ENCODE peak calls at places on chromosomes 5 and 9, in nine cellular contexts. Q, E, H, I, R, D, A, F and U are unnamed samples.

GRCh38 chr9:86589273-86589672 is 235.1 kb upstream of the TUT7 start:
- DNase-seq in Q (no peak), E (no peak), H (no peak), I (no peak), R (no peak), D (no peak), A (no peak), F (no peak), U (no peak)

GRCh38 chr9:109568568-109569210 is 70.6 kb upstream of the PTPN3 start:
- DNase-seq in Q (no peak), E (no peak), H (no peak), I (no peak), R (no peak), D (no peak), A (no peak), F (no peak), U (no peak)

GRCh38 chr9:69444021-69444420 is 119.0 kb downstream of the ENTREP1 start:
- DNase-seq in Q (peak), E (no peak), H (no peak), I (no peak), R (peak), D (no peak), A (no peak), F (peak), U (no peak)

GRCh38 chr9:134338394-134339182 is 12.3 kb downstream of the RXRA start:
- DNase-seq in Q (no peak), E (no peak), H (no peak), I (no peak), R (no peak), D (peak), A (no peak), F (no peak), U (no peak)

GRCh38 chr9:21591221-21592062 is 109.3 kb upstream of the IFNE start:
- DNase-seq in Q (peak), E (no peak), H (no peak), I (peak), R (peak), D (no peak), A (no peak), F (peak), U (peak)

GRCh38 chr5:96075579-96076289 is 114.1 kb upstream of the ELL2 start:
- DNase-seq in Q (no peak), E (no peak), H (no peak), I (no peak), R (no peak), D (no peak), A (no peak), F (no peak), U (no peak)

GRCh38 chr9:107624216-107624948 is 134.8 kb upstream of the KLF4 start:
- DNase-seq in Q (peak), E (no peak), H (no peak), I (no peak), R (peak), D (no peak), A (no peak), F (peak), U (no peak)

GRCh38 chr9:110814159-110814558 is 145.6 kb downstream of the MUSK start:
- DNase-seq in Q (no peak), E (no peak), H (no peak), I (no peak), R (no peak), D (no peak), A (no peak), F (peak), U (no peak)

GRCh38 chr5:124492444-124493224 is 253.8 kb downstream of the ZNF608 start:
- DNase-seq in Q (no peak), E (no peak), H (no peak), I (no peak), R (no peak), D (no peak), A (no peak), F (no peak), U (no peak)

GRCh38 chr9:19186240-19186639 is 44.3 kb upstream of the DENND4C start:
- DNase-seq in Q (peak), E (no peak), H (no peak), I (no peak), R (peak), D (no peak), A (no peak), F (no peak), U (no peak)

GRCh38 chr5:173451031-173451430 is 122.8 kb upstream of the STC2 start:
- DNase-seq in Q (peak), E (no peak), H (peak), I (no peak), R (peak), D (no peak), A (peak), F (peak), U (no peak)

GRCh38 chr9:23850242-23851023 is 24.4 kb upstream of the ELAVL2 start:
- DNase-seq in Q (no peak), E (no peak), H (no peak), I (no peak), R (no peak), D (no peak), A (no peak), F (no peak), U (no peak)

GRCh38 chr5:155850411-155850810 is 476.6 kb upstream of the SGCD start:
- DNase-seq in Q (no peak), E (no peak), H (no peak), I (no peak), R (no peak), D (no peak), A (no peak), F (no peak), U (no peak)

GRCh38 chr5:35920890-35921289 is 17.5 kb downstream of the CAPSL start:
- DNase-seq in Q (no peak), E (no peak), H (no peak), I (no peak), R (no peak), D (no peak), A (no peak), F (no peak), U (no peak)

GRCh38 chr9:134162212-134162775 is 2.1 kb downstream of the RNU6ATAC start:
- DNase-seq in Q (no peak), E (no peak), H (no peak), I (no peak), R (no peak), D (no peak), A (no peak), F (no peak), U (no peak)

GRCh38 chr5:30765227-30765626 is 428.3 kb upstream of the CDH6 start:
- DNase-seq in Q (no peak), E (no peak), H (no peak), I (no peak), R (no peak), D (no peak), A (no peak), F (no peak), U (no peak)

GRCh38 chr5:80223561-80223960 is 32.3 kb downstream of the SERINC5 start:
- DNase-seq in Q (no peak), E (no peak), H (no peak), I (no peak), R (no peak), D (no peak), A (no peak), F (no peak), U (no peak)

GRCh38 chr5:178467261-178468195 is 122.7 kb downstream of the COL23A1 start:
- DNase-seq in Q (peak), E (peak), H (no peak), I (no peak), R (peak), D (peak), A (peak), F (peak), U (peak)

GRCh38 chr9:128863647-128864046 is 18.1 kb downstream of the KYAT1 start:
- DNase-seq in Q (peak), E (peak), H (peak), I (no peak), R (peak), D (peak), A (peak), F (peak), U (no peak)

GRCh38 chr5:132055808-132056609 is 4.4 kb upstream of the IL3 start:
- DNase-seq in Q (no peak), E (no peak), H (peak), I (no peak), R (no peak), D (peak), A (peak), F (no peak), U (no peak)

GRCh38 chr5:176902102-176902814 is 3.1 kb upstream of the HK3 start:
- DNase-seq in Q (no peak), E (no peak), H (no peak), I (no peak), R (no peak), D (no peak), A (no peak), F (no peak), U (no peak)

GRCh38 chr5:80615266-80615914 is 39.1 kb upstream of the MSH3 start:
- DNase-seq in Q (no peak), E (no peak), H (no peak), I (no peak), R (no peak), D (no peak), A (no peak), F (no peak), U (no peak)

GRCh38 chr9:694499-695154 is 146.9 kb upstream of the DMRT1 start:
- DNase-seq in Q (peak), E (peak), H (no peak), I (peak), R (peak), D (no peak), A (no peak), F (peak), U (no peak)

GRCh38 chr9:695252-695651 is 146.2 kb upstream of the DMRT1 start:
- DNase-seq in Q (no peak), E (no peak), H (no peak), I (no peak), R (no peak), D (no peak), A (no peak), F (no peak), U (no peak)

GRCh38 chr9:698937-699336 is 142.6 kb upstream of the DMRT1 start:
- DNase-seq in Q (no peak), E (no peak), H (no peak), I (no peak), R (no peak), D (no peak), A (no peak), F (no peak), U (no peak)

GRCh38 chr9:698276-698675 is 143.2 kb upstream of the DMRT1 start:
- DNase-seq in Q (peak), E (no peak), H (no peak), I (no peak), R (no peak), D (no peak), A (no peak), F (peak), U (no peak)

DNA sequence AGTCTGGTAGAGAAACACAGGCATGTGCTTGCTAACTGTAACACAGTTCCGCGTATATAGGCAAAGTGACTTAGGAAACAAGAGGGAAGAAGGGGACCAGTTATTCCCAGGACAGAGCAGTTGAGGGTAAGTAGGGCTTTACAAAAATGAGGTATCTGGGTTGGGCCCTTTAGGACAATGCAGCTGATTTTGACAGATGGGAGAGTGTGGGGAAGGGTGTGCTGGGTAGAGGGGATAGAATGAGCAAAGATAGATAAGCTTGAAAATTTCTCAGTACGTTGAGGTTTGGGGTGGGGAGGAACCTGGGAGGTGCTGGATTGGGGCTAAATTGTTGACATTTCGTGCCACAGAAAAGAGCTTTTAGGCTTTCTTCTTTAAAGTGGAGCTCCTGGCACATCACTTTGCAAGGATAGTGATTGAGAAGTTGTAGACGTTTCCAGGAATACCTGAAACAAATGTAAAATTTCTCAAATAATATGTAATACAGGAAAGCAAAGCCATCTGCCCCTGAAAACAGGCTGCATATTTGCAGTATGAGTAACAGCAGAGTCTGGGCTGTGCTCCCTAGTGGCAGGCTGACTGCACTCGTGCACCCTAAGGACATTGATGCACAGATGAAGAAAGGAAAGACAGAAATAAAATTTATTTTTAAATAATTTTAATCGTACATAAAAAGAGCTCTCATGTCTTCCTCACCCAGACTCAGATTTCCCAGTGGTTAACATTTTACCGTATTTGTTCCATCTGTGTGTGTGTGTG is 145.0 kb upstream of the DMRT1 start:
- DNase-seq in Q (peak), E (no peak), H (no peak), I (no peak), R (peak), D (no peak), A (no peak), F (peak), U (no peak)
- TF ChIP-seq CTCF in Q (peak), E (peak), H (no peak), I (peak), R (peak), D (no peak), A (no peak), F (peak), U (peak)

DNA sequence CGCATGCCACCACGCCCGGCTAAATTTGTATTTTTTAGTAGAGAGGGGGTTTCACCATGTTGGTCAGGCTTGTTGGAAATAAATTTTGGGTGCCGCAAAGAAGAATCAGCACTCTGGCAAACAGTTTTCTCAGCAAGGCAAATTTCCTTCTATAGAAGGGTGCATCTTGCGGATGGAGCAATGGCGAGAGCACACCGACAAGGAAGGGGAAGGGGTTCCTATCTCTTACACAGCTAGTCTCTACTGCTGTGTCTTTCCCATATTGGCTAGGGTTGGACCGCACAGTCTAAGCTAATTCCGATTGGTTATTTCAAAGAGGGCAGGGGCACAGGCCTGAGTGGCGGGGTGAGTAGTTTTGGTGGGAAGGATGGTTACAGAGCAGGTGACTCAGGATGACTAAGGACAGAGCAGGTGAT is 707 bp downstream of the GTF3C5 start:
- DNase-seq in Q (no peak), E (no peak), H (no peak), I (no peak), R (no peak), D (no peak), A (no peak), F (no peak), U (no peak)
- TF ChIP-seq CTCF in Q (no peak), E (no peak), H (no peak), I (no peak), R (no peak), D (no peak), A (no peak), F (no peak), U (no peak)

DNA sequence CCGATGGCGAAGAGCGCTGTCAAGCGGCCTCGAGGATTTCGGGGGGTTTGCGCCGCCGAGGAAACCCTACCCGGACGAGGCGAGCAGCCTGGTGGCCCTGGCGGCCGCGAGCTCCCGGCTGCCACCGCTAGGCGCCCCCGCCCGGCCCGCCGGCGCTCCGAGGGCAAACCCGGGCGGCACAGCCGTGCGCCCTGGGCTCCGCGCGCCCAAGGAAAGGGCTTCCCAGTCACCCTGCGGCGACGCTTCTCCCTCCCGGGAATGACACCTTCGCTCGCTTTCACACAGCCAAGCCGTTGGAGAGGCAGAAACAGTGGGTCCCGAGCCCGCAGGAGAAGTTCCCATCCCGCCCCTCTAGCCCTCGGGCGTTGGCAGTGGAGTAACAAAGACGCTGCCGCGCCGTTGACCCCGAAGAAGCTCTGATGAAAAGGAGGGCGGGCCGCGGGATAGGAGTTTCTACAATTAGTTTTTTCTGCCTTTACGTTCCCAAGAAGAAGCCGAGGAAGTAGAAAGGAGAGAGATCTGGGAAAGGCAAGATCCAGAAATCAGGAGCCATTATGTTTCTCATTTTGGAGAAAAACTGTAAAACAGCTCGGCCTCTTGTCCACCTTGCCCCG is 126.1 kb downstream of the TMEM174 start:
- DNase-seq in Q (no peak), E (peak), H (no peak), I (no peak), R (no peak), D (no peak), A (no peak), F (peak), U (no peak)
- TF ChIP-seq CTCF in Q (no peak), E (peak), H (no peak), I (no peak), R (no peak), D (no peak), A (no peak), F (no peak), U (peak)

GRCh38 chr9:28779240-28779639 is 1206.0 kb upstream of the C9orf72 start:
- DNase-seq in Q (peak), E (no peak), H (no peak), I (no peak), R (no peak), D (no peak), A (no peak), F (peak), U (no peak)

GRCh38 chr9:28770827-28771226 is 1197.5 kb upstream of the C9orf72 start:
- DNase-seq in Q (no peak), E (no peak), H (no peak), I (no peak), R (no peak), D (no peak), A (no peak), F (no peak), U (no peak)

GRCh38 chr9:28770226-28770625 is 1196.9 kb upstream of the C9orf72 start:
- DNase-seq in Q (no peak), E (no peak), H (no peak), I (no peak), R (no peak), D (no peak), A (no peak), F (no peak), U (no peak)

GRCh38 chr9:28774433-28775029 is 1201.2 kb upstream of the C9orf72 start:
- DNase-seq in Q (peak), E (no peak), H (peak), I (no peak), R (peak), D (no peak), A (peak), F (peak), U (no peak)
- TF ChIP-seq CTCF in Q (peak), E (peak), H (peak), I (no peak), R (peak), D (no peak), A (peak), F (peak), U (no peak)

DNA sequence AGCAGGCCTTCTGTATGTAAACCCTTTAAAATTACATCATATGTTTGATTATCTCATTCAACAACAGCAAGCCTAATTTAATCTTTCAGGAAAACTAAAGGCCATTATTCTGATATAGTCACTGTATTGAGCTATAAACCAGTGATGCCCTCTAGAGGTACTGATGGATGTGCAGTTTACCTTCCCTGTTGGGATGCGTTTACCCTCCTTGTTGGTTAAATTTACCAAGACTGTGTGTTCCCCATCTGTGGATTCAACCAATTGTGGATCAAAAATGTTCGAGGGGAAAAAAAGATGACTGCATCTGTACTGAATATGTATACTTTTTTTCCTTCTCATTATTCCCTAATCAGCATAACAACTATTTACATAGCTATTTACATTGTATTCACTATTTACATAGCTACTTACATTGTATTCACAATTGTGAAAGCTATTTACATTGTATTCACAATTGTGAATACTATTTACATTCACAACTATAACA is 3.7 kb upstream of the BAAT start:
- DNase-seq in Q (peak), E (no peak), H (no peak), I (no peak), R (peak), D (no peak), A (peak), F (no peak), U (no peak)
- TF ChIP-seq CTCF in Q (peak), E (peak), H (peak), I (peak), R (peak), D (no peak), A (peak), F (peak), U (peak)

DNA sequence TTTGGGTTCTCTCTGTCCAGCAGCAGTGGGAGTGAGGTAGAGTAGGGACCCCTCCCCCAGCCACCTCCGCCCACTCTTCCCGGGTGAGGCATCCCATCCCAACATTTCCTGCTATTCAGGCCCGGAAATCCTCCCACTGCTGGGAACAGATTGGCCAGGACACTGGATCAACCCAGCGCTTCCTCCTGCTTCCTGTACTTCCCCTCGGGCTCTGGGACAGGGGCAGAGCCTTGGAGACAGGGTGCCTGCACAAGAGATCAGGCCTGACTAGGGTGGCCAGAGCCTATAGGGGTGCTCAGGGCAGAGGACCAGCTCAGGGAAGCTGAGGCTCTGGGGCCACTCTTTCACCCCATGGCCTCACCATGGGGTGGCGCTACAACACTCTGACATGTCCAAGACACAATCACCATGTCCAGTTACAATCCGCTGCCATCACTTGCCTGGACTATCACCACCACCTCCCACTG is 14.5 kb downstream of the SH2D3C start:
- DNase-seq in Q (peak), E (peak), H (peak), I (no peak), R (peak), D (no peak), A (peak), F (no peak), U (no peak)
- TF ChIP-seq CTCF in Q (peak), E (peak), H (peak), I (no peak), R (peak), D (peak), A (peak), F (peak), U (peak)

GRCh38 chr9:131008909-131009618 is at the start of gene LAMC3:
- DNase-seq in Q (no peak), E (peak), H (no peak), I (no peak), R (peak), D (no peak), A (no peak), F (peak), U (no peak)
- TF ChIP-seq CTCF in Q (peak), E (peak), H (no peak), I (peak), R (peak), D (no peak), A (peak), F (peak), U (peak)